ENCODE peak calls at places on chromosomes 4 and X, in five cellular contexts. T is IMR-90, L is H1, P is K562, B is HepG2. C is an unnamed sample. For H3K4me1, the result is how much of the 10 kb centered on the place peaks cover.

GRCh38 chr4:53490965-53491622 is 100.2 kb downstream of the LNX1 start:
- DNase-seq in T (peak), L (no peak), P (peak), B (peak), C (peak)

GRCh38 chr4:164252286-164252685 is 501.6 kb upstream of the SMIM31 start:
- DNase-seq in T (no peak), L (no peak), P (no peak), B (no peak), C (no peak)

GRCh38 chrX:27555514-27555913 is 34.6 kb upstream of the DCAF8L2 start:
- DNase-seq in T (peak), L (no peak), P (peak), B (peak), C (peak)

GRCh38 chr4:42654606-42655005 is 2.3 kb downstream of the ATP8A1 start:
- DNase-seq in T (peak), L (no peak), P (peak), B (peak), C (no peak)

GRCh38 chr4:147984065-147984777 is 252.3 kb downstream of the ARHGAP10 start:
- DNase-seq in T (peak), L (peak), P (peak), B (peak), C (peak)

GRCh38 chr4:42865572-42866189 is 26.8 kb upstream of the GRXCR1 start:
- DNase-seq in T (peak), L (peak), P (peak), B (peak), C (peak)

GRCh38 chr4:55545133-55545532 is 1.6 kb downstream of the CLOCK start:
- DNase-seq in T (peak), L (no peak), P (peak), B (peak), C (no peak)

GRCh38 chr4:5504486-5504885 is 203.9 kb downstream of the EVC2 start:
- DNase-seq in T (peak), L (no peak), P (no peak), B (no peak), C (no peak)

GRCh38 chr4:138200236-138200590 is 41.9 kb downstream of the SLC7A11 start:
- DNase-seq in T (no peak), L (no peak), P (no peak), B (no peak), C (no peak)

GRCh38 chr4:112119358-112119783 is 25.9 kb upstream of the FAM241A start:
- DNase-seq in T (no peak), L (no peak), P (no peak), B (no peak), C (no peak)

GRCh38 chr4:4308800-4309441 is 18.9 kb downstream of the ZBTB49 start:
- DNase-seq in T (peak), L (no peak), P (no peak), B (no peak), C (no peak)

GRCh38 chr4:128528793-128529553 is 241.4 kb upstream of the PGRMC2 start:
- DNase-seq in T (peak), L (no peak), P (no peak), B (peak), C (peak)

GRCh38 chrX:135923353-135923752 is 29.8 kb downstream of the SAGE1 start:
- DNase-seq in T (no peak), L (peak), P (peak), B (no peak), C (peak)

GRCh38 chr4:108053281-108053701 is 63.6 kb downstream of the HADH start:
- DNase-seq in T (no peak), L (no peak), P (no peak), B (no peak), C (no peak)

GRCh38 chrX:6002056-6002455 is 226.6 kb downstream of the NLGN4X start:
- DNase-seq in T (no peak), L (no peak), P (peak), B (no peak), C (no peak)

GRCh38 chrX:121832446-121832845 is 785.0 kb downstream of the GLUD2 start:
- DNase-seq in T (no peak), L (no peak), P (no peak), B (no peak), C (no peak)

GRCh38 chrX:153061732-153062131 is 5.5 kb downstream of the PNMA3 start:
- DNase-seq in T (peak), L (no peak), P (no peak), B (no peak), C (peak)

GRCh38 chr4:99945718-99946345 is 586 bp downstream of the DNAJB14 start:
- DNase-seq in T (peak), L (no peak), P (peak), B (peak), C (peak)

GRCh38 chr4:184824081-184824775 is 1.5 kb downstream of the ACSL1 start:
- DNase-seq in T (peak), L (no peak), P (no peak), B (no peak), C (no peak)

GRCh38 chrX:123504047-123504446 is 228.8 kb downstream of the THOC2 start:
- DNase-seq in T (peak), L (no peak), P (no peak), B (no peak), C (no peak)

GRCh38 chrX:13250831-13251612 is 68.8 kb downstream of the ATXN3L start:
- DNase-seq in T (peak), L (no peak), P (no peak), B (no peak), C (no peak)

GRCh38 chr4:99816611-99817309 is at the start of gene DAPP1:
- DNase-seq in T (no peak), L (no peak), P (no peak), B (no peak), C (no peak)

GRCh38 chr4:108193891-108194672 is 25.4 kb upstream of the LEF1 start:
- DNase-seq in T (no peak), L (no peak), P (no peak), B (no peak), C (no peak)

GRCh38 chr4:23877758-23878229 is 12.1 kb downstream of the PPARGC1A start:
- DNase-seq in T (peak), L (no peak), P (peak), B (peak), C (peak)

GRCh38 chr4:121863787-121864186 is 6.5 kb downstream of the BBS7 start:
- DNase-seq in T (no peak), L (no peak), P (peak), B (no peak), C (no peak)

GRCh38 chrX:152641996-152642395 is 4.3 kb downstream of the GABRQ start:
- DNase-seq in T (peak), L (peak), P (peak), B (no peak), C (no peak)

GRCh38 chrX:64195862-64196261 is 9.6 kb downstream of the AMER1 start:
- DNase-seq in T (no peak), L (no peak), P (no peak), B (no peak), C (no peak)

GRCh38 chr4:141642711-141643110 is 6.3 kb downstream of the IL15 start:
- DNase-seq in T (no peak), L (no peak), P (no peak), B (no peak), C (peak)

GRCh38 chr4:129926936-129927335 is 831.0 kb downstream of the C4orf33 start:
- DNase-seq in T (no peak), L (no peak), P (no peak), B (no peak), C (no peak)

GRCh38 chr4:138329506-138330070 is 87.4 kb upstream of the SLC7A11 start:
- DNase-seq in T (no peak), L (no peak), P (peak), B (no peak), C (no peak)

GRCh38 chr4:73086095-73086869 is 16.8 kb upstream of the COX18 start:
- DNase-seq in T (no peak), L (no peak), P (no peak), B (no peak), C (no peak)

GRCh38 chrX:53316860-53317237 is 35.5 kb upstream of the IQSEC2 start:
- DNase-seq in T (no peak), L (no peak), P (no peak), B (no peak), C (no peak)

GRCh38 chr4:47842985-47843384 is 5.1 kb upstream of the CORIN start:
- DNase-seq in T (peak), L (no peak), P (no peak), B (no peak), C (no peak)

GRCh38 chr4:11424000-11424399 is 4.7 kb downstream of the HS3ST1 start:
- DNase-seq in T (peak), L (no peak), P (peak), B (peak), C (peak)

GRCh38 chr4:90515191-90515590 is 388.0 kb downstream of the CCSER1 start:
- DNase-seq in T (no peak), L (no peak), P (no peak), B (no peak), C (no peak)

DNA sequence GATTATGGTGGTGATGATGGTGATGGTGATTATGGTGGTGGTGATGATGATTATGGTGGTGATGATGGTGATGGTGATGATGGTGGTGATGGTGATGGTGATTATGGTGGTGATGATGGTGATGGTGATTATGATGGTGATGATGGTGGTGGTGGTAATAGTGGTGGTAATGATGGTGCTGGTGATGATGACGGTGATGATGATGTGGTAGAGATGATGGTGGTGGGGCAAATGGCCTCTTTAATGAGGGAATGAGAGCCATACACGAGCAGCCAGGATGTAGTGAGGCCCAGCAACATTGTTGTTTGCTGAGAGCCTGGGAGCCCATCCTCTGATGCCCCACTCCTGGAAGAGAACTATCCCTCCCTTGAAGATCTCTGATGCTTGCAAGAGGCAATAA is 29.0 kb downstream of the HMX1 start:
- DNase-seq in T (no peak), L (no peak), P (no peak), B (no peak), C (no peak)
- TF ChIP-seq MAFK in T (no peak), L (no peak), P (no peak), B (no peak), C (no peak)

GRCh38 chr4:119040261-119040660 is 95.4 kb upstream of the MYOZ2 start:
- DNase-seq in T (no peak), L (no peak), P (no peak), B (no peak), C (no peak)
- H3K4me1 ChIP-seq in T (under half), L (under half), P (under half), B (under half), C (half or more)

DNA sequence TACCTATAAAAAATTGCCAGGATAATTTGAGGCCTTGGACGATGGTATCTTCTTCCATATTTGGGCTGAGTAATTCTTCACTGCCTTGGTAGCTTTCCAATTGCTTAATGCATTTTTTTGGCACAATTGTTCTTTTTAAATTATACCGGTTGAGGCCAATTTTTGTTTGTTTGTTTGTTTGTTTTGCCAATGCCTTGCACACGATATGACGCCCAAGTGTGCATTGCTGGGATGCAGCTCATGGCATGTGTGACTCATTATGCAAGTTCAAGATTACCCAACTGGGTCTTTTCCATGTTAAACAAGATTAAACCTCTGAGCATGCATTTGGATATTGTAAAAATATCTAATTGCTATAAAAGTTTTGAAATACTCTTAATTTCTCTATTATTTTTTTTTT is 71.1 kb upstream of the KCNIP4 start:
- DNase-seq in T (no peak), L (no peak), P (no peak), B (no peak), C (no peak)
- TF ChIP-seq MAFK in T (no peak), L (no peak), P (no peak), B (no peak), C (no peak)

DNA sequence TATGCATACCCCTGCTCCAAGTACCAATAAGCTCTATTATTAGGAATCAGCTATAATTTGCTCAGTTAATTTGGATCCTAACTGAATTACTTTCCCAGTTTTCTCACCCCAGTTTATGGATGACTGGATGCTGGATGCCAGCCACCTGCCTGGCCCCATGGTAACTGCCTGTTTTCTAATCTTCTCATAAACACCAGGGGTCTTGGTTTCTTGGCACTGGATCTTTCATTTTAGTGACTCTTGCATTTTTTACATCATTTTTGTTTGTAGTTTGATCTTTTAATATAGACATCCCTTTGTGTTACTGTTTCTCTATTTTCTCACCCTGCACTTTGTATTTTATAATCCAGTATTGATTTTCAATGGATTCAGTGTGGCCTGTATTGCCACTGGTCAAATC is 246.8 kb downstream of the ADGRL3 start:
- DNase-seq in T (no peak), L (no peak), P (no peak), B (no peak), C (no peak)
- H3K4me1 ChIP-seq in T (under half), L (under half), P (under half), B (under half), C (under half)

DNA sequence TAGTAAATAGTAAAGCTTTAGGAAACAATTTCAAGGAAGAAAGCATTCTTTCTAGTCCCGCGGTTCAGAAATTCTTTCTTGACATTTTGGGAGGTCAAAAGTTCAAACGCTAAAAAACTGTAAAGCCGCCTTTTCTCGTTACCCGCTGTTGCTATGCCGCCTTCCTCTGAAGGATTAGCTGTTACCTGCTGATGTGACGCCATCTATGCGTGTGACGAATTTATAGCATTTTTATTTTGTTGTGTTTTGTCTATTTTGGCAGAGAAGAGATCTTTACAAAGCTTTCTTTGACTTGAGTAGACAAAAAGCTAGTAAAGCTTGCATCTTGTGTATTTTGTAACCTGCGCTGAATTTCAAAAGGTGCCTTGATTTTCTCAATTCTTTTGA is 106.2 kb upstream of the STOX2 start:
- DNase-seq in T (no peak), L (no peak), P (no peak), B (no peak), C (no peak)
- TF ChIP-seq MAFK in T (no peak), L (no peak), P (no peak), B (no peak), C (no peak)

GRCh38 chr4:15910150-15910945 is 28.2 kb downstream of the FGFBP1 start:
- DNase-seq in T (no peak), L (no peak), P (no peak), B (no peak), C (no peak)

GRCh38 chr4:15914291-15914690 is 24.2 kb downstream of the FGFBP1 start:
- DNase-seq in T (peak), L (no peak), P (no peak), B (no peak), C (no peak)

GRCh38 chr4:15912961-15913630 is 25.4 kb downstream of the FGFBP1 start:
- DNase-seq in T (peak), L (no peak), P (no peak), B (no peak), C (no peak)

GRCh38 chr4:15913631-15913970 is 24.9 kb downstream of the FGFBP1 start:
- DNase-seq in T (peak), L (no peak), P (no peak), B (no peak), C (peak)

DNA sequence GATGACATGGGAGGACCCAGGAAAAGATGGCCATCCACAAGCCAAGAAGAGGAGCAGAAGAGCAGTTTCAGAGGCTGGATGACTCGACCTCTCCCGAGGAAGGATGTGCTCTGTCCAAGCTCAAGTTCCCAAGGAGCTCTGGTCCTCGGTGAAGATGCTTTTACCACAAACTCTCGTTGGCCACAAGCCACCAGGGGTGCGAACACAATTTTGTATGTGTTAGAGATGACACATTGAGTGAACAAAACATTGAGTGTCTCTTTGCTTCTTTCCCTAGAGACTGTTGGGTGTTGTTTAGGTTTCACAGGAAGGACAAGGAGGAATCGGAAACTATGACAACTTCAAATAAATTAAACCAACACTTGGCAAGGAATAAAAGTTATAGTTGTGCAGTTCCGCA is 26.3 kb downstream of the FGFBP1 start:
- DNase-seq in T (no peak), L (no peak), P (no peak), B (no peak), C (no peak)
- H3K4me1 ChIP-seq in T (under half), L (under half), P (under half), B (under half), C (under half)

DNA sequence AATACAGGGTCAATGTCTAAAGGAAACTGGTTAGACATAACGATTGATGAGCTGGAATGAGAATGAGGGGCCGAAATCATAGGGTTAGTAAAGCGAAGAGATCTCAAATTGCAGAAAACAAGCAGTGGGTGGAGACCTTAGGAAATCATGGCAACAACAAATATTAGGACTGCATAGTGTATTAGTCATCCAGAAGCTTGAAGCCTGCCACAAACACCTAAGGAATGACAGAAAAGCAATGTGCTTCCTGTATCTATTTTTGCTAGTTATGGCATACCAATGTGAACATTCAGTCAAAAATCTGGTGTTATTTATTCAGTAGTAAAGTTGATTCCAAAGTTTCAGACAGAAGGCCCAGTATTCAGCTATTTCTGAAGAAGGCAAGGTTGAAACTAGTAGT is 410.9 kb upstream of the CT83 start:
- DNase-seq in T (no peak), L (no peak), P (no peak), B (no peak), C (peak)
- TF ChIP-seq MAFK in T (no peak), L (no peak), P (no peak), B (no peak), C (no peak)